ENCODE peak calls at places on chromosomes 4 and X, in six cellular contexts. R is aorta; E is GM23248; L is PC-3; D is CD4-positive, alpha-beta memory T cell; S is ascending aorta. J is an unnamed sample. For H3K4me1, the result is how much of the 10 kb centered on the place peaks cover.

GRCh38 chr4:7786517-7786916 is 153.1 kb downstream of the AFAP1 start:
- DNase-seq in R (peak), E (no peak), L (no peak), D (no peak), S (no peak), J (no peak)

GRCh38 chr4:83139514-83140156 is 25.1 kb upstream of the PLAC8 start:
- DNase-seq in R (no peak), E (no peak), L (no peak), D (no peak), S (no peak), J (no peak)

GRCh38 chr4:180789929-180790328 is 1453.3 kb upstream of the TENM3 start:
- DNase-seq in R (no peak), E (no peak), L (no peak), D (no peak), S (no peak), J (no peak)

GRCh38 chrX:15310117-15310516 is 5.3 kb downstream of the ASB11 start:
- DNase-seq in R (no peak), E (peak), L (peak), D (no peak), S (no peak), J (peak)

GRCh38 chr4:3660086-3660927 is 105.9 kb upstream of the ADRA2C start:
- DNase-seq in R (no peak), E (no peak), L (no peak), D (no peak), S (no peak), J (no peak)

GRCh38 chrX:111168314-111168713 is 72.3 kb downstream of the PAK3 start:
- DNase-seq in R (no peak), E (peak), L (peak), D (no peak), S (no peak), J (no peak)

GRCh38 chr4:81714251-81714650 is 242.5 kb upstream of the RASGEF1B start:
- DNase-seq in R (no peak), E (no peak), L (no peak), D (no peak), S (no peak), J (no peak)

GRCh38 chr4:77308843-77309242 is 151.8 kb downstream of the CCNG2 start:
- DNase-seq in R (no peak), E (peak), L (peak), D (no peak), S (no peak), J (no peak)

GRCh38 chr4:13329963-13330362 is 154.2 kb downstream of the RAB28 start:
- DNase-seq in R (peak), E (peak), L (peak), D (no peak), S (no peak), J (no peak)

GRCh38 chr4:41013746-41014145 is 200.6 kb downstream of the APBB2 start:
- DNase-seq in R (no peak), E (no peak), L (no peak), D (no peak), S (no peak), J (no peak)

GRCh38 chrX:101708180-101708579 is 48.5 kb upstream of the ARMCX2 start:
- DNase-seq in R (no peak), E (peak), L (no peak), D (no peak), S (no peak), J (no peak)

GRCh38 chr4:105106416-105106815 is 40.3 kb upstream of the TET2 start:
- DNase-seq in R (no peak), E (no peak), L (no peak), D (no peak), S (no peak), J (no peak)

GRCh38 chr4:151679247-151679646 is 81.6 kb downstream of the GATB start:
- DNase-seq in R (no peak), E (no peak), L (no peak), D (no peak), S (no peak), J (no peak)

GRCh38 chr4:148353571-148353970 is 88.6 kb downstream of the NR3C2 start:
- DNase-seq in R (no peak), E (no peak), L (no peak), D (no peak), S (no peak), J (no peak)

GRCh38 chr4:20333141-20333690 is 81.5 kb downstream of the SLIT2 start:
- DNase-seq in R (no peak), E (no peak), L (no peak), D (no peak), S (no peak), J (no peak)

DNA sequence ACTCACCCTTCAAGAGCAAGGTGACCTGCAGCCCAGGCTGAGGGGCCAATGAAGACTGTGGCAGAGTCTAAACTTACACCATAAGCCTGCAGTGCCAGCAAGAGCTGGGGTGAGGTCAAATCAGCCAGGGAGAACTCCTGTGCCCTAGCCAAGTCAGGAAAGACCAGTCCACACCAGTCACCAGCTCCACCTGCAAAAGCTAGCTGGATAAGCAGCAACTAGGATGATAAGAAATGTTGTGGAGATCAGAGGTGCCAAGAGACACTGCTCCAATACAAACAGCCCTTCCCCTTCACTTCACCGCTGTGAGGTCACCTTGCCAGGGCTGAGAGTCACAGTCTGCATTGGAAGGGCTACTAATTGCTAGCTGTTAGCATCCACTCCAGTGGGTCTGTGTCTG is 31.3 kb downstream of the NIPAL1 start:
- DNase-seq in R (no peak), E (no peak), L (no peak), D (no peak), S (no peak), J (peak)
- H3K27ac ChIP-seq in R (no peak), E (no peak), L (no peak), D (no peak), S (no peak), J (no peak)

GRCh38 chr4:184383497-184384055 is 90.8 kb downstream of the IRF2 start:
- DNase-seq in R (no peak), E (peak), L (peak), D (no peak), S (no peak), J (no peak)
- H3K4me1 ChIP-seq in R (under half), E (under half), L (under half), D (half or more), S (under half), J (under half)

GRCh38 chr4:112516401-112517066 is 554 bp upstream of the NEUROG2 start:
- DNase-seq in R (peak), E (no peak), L (no peak), D (no peak), S (no peak), J (peak)
- H3K4me3 ChIP-seq in R (peak), E (peak), L (peak), D (peak), S (peak), J (no peak)

DNA sequence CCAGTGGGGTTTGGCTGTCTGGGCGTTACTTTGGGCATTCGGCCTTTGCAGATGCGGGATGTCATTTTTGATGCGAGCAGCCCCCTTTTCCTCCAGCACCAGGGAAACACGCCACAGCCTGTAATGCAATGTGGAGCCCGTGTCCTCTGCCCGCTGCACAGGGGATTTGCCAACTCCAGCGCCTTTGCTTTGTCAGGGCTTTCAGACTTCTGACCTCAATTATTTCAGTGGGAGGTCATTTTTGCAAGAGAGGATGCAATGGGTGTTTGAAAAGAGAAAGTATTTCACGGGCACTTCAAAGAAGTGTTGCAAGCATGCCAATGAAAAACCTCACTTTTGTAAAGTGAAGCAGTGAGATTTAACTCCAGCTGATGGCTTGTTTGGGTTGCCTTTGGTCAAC is 11.5 kb downstream of the CLCN4 start:
- DNase-seq in R (no peak), E (no peak), L (no peak), D (no peak), S (no peak), J (no peak)
- H3K27ac ChIP-seq in R (no peak), E (no peak), L (no peak), D (no peak), S (no peak), J (no peak)

GRCh38 chr4:10034136-10034535 is 12.8 kb upstream of the SLC2A9 start:
- DNase-seq in R (no peak), E (no peak), L (no peak), D (no peak), S (no peak), J (no peak)
- H3K4me1 ChIP-seq in R (under half), E (under half), L (under half), D (under half), S (under half), J (under half)

DNA sequence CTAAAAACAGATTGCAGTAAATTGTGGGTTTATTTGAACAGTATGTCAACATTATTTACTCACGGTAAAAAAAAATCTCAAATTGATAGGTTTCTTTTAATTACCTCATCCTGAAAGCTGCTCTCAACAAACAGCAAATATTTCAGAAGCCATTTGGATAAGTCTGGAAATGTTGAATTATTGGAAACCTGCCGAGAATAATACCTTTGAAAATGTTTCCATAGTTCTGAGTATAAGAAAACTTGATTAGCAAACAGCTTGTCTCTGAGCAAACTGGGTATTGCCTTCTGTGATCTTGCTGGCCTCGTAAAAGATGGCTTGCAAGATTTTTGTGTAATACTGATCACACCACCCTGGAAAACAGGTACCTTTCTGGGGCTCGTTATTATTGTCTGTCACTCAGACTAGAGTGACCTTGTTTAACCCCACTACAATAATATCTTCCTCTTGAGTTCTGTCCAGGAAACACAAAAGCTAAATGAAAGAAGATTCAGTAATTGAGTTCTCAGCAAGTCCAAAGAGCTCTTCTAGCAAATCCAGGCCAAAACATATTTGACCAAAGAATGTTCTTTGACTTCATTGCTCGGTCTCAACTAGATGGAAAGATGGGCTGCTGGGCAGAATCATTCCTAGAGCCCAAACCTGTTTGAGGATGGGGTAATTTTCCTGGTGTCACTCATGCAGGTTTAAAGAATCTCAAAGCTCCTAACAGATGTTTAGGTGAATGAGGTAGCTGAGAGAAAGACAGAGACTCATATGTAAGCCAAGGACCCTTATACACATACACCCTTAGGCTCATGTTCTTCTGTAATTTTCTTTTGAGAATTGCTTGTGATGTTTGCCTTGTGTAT is 255.6 kb upstream of the JADE1 start:
- DNase-seq in R (no peak), E (no peak), L (peak), D (no peak), S (no peak), J (no peak)
- H3K4me3 ChIP-seq in R (peak), E (peak), L (peak), D (peak), S (peak), J (peak)

DNA sequence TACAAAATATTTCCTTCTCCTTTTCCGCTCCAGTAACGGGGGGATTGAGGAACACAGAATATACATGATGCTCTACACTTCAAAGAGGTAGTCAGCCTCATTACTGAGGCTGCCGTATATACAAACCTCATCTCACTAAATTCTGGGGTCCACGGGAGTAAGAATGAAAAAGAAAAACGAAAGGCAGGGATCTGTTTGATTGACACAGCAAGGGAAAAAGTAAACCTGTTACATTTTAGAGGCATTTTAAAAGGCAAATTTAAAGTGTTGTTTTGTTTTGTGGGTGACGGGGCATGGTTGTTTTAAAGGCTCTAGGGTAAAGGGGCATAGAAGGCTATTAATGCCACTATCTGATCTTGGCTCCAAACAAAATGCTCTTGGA is 2.9 kb upstream of the PCDH10 start:
- DNase-seq in R (no peak), E (no peak), L (no peak), D (no peak), S (no peak), J (no peak)
- H3K27ac ChIP-seq in R (no peak), E (no peak), L (no peak), D (no peak), S (no peak), J (no peak)

DNA sequence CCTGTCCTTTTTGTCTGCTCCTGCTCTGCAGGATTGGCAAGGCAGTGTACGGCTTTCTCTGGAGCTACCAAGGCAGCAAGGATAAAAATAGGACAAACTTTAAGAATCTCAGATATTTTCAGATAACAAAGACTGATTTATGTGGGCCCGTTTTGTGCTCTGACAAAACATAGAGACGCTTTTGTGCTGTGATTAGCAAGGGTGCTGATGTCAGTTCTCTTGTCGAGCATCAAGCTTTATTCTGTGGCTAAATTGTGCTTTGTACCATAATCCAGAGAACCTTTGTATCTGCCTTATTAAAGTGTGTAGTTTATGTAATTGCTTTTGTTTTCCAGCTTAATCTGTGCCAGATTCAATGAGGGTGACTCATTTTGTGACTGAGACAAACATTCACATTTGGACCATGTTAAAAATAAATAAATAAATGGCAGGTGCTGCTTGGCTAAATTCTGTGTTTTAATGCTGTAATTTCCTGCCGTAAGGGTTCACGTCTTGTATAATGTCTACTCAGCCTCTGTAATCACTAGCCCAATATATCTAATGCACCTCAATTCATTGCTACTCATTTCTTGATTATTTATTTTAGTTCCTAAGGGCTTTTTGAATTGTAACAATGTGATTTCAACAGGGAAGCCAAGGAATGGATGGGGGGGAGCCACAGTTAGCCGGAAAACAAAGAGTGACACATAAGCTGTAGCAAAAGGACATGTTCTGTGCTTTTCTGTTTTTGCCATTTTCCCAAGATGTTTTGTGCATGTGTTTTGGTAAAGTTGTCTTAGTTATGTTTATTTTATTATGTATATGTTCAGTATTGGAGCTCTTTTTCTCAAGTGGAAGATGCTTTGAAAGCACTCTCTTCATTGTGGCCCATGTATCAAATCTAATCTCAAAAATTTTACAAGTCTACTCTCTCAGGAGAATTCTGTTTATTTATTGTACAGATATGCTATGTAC is 75.1 kb downstream of the GAB1 start:
- DNase-seq in R (no peak), E (peak), L (no peak), D (no peak), S (no peak), J (no peak)
- H3K4me1 ChIP-seq in R (under half), E (under half), L (under half), D (under half), S (under half), J (under half)

DNA sequence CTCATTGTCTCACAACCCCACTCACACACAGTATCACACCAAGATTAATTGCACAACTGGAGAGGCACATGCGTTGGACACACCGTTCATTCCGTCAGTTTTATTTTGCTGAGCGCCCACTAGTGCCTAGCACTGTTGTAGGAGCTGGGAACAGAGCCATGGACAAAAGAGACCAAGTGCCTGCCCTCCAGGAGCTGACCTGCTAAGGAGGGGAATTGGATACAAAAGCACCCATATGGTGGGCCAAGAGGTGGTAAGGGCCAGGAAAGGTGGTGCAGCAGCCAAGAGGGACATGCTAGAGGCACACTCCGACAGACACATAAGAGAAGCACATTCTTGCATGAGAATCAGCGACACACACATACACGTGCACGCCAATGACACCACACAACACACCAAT is 705 bp upstream of the CRMP1 start:
- DNase-seq in R (no peak), E (no peak), L (no peak), D (no peak), S (no peak), J (no peak)
- H3K4me3 ChIP-seq in R (no peak), E (no peak), L (no peak), D (no peak), S (no peak), J (no peak)

GRCh38 chr4:121818215-121818614 is 5.5 kb downstream of the CCNA2 start:
- DNase-seq in R (no peak), E (no peak), L (no peak), D (no peak), S (no peak), J (no peak)

GRCh38 chr4:121819216-121819980 is 4.3 kb downstream of the CCNA2 start:
- DNase-seq in R (no peak), E (peak), L (no peak), D (no peak), S (no peak), J (no peak)

GRCh38 chr4:121814756-121815155 is 8.9 kb downstream of the CCNA2 start:
- DNase-seq in R (no peak), E (peak), L (no peak), D (no peak), S (no peak), J (no peak)

GRCh38 chr4:121817006-121817405 is 6.7 kb downstream of the CCNA2 start:
- DNase-seq in R (no peak), E (no peak), L (no peak), D (no peak), S (no peak), J (no peak)

GRCh38 chr4:121817701-121818100 is 6.0 kb downstream of the CCNA2 start:
- DNase-seq in R (no peak), E (no peak), L (no peak), D (no peak), S (no peak), J (no peak)
- H3K27ac ChIP-seq in R (no peak), E (peak), L (no peak), D (no peak), S (no peak), J (no peak)

J was measured in left lung.